ENCODE peak calls at places on chromosomes 5 and 9, in four cellular contexts. C is PC-3, E is mucosa of descending colon, Q is epithelial cell of esophagus. Z is an unnamed sample.

GRCh38 chr5:13625616-13626198 is 318.8 kb downstream of the DNAH5 start:
- DNase-seq in E (no peak), Q (no peak), C (peak; percentile 25), Z (no peak)

GRCh38 chr5:132467292-132467984 is 23.1 kb downstream of the IRF1 start:
- DNase-seq in E (no peak), Q (no peak), C (no peak), Z (peak; percentile 40)

GRCh38 chr9:137367506-137368430 is 55.2 kb downstream of the EXD3 start:
- DNase-seq in Q (no peak), E (peak; percentile 16), C (no peak), Z (no peak)

GRCh38 chr9:80899208-80899607 is 790.1 kb downstream of the TLE1 start:
- DNase-seq in C (peak; percentile 77), E (no peak), Q (no peak), Z (no peak)

GRCh38 chr5:138366556-138367382 is 14.3 kb downstream of the KDM3B start:
- DNase-seq in C (no peak), E (no peak), Q (no peak), Z (no peak)

GRCh38 chr5:122586351-122586750 is 188.5 kb upstream of the SNX2 start:
- DNase-seq in E (no peak), C (no peak), Q (no peak), Z (no peak)

GRCh38 chr5:170490381-170490780 is 13.4 kb upstream of the KCNIP1 start:
- DNase-seq in C (no peak), Q (no peak), E (no peak), Z (no peak)

GRCh38 chr9:86660146-86660545 is 287.2 kb downstream of the GAS1 start:
- DNase-seq in Q (peak; percentile 19), E (no peak), C (no peak), Z (no peak)

GRCh38 chr5:36301858-36302603 is at the start of gene RANBP3L:
- DNase-seq in E (no peak), Q (peak; percentile 50), C (peak; percentile 36), Z (no peak)

GRCh38 chr9:75950983-75951382 is 60.5 kb downstream of the PCSK5 start:
- DNase-seq in C (no peak), Q (no peak), E (no peak), Z (no peak)

GRCh38 chr5:157842185-157842584 is 16.8 kb downstream of the CLINT1 start:
- DNase-seq in Q (peak; percentile 61), E (no peak), C (no peak), Z (no peak)

GRCh38 chr9:91611582-91611981 is 187.9 kb upstream of the NFIL3 start:
- DNase-seq in C (no peak), Q (peak; percentile 9), E (no peak), Z (no peak)

GRCh38 chr5:34474573-34475021 is 181.5 kb upstream of the RAI14 start:
- DNase-seq in E (no peak), Q (peak; percentile 59), C (peak; percentile 73), Z (no peak)

GRCh38 chr9:138010274-138010800 is 132.8 kb downstream of the CACNA1B start:
- DNase-seq in E (no peak), Q (no peak), C (no peak), Z (no peak)

GRCh38 chr5:74576941-74577456 is 63.5 kb downstream of the ENC1 start:
- DNase-seq in C (no peak), Q (no peak), E (no peak), Z (no peak)

GRCh38 chr5:88886756-88887741 is 4.1 kb upstream of the MEF2C start:
- DNase-seq in Q (no peak), C (no peak), E (no peak), Z (no peak)

GRCh38 chr5:9421823-9422354 is 124.0 kb downstream of the SEMA5A start:
- DNase-seq in E (no peak), C (peak; percentile 30), Q (peak; percentile 15), Z (no peak)

GRCh38 chr9:69865986-69866385 is 45.4 kb downstream of the CFAP95 start:
- DNase-seq in E (no peak), C (no peak), Q (no peak), Z (no peak)

GRCh38 chr9:134476256-134476941 is 150.1 kb downstream of the RXRA start:
- DNase-seq in E (no peak), C (no peak), Q (no peak), Z (no peak)

GRCh38 chr5:141883184-141883947 is 5.2 kb upstream of the PCDH1 start:
- DNase-seq in E (no peak), Q (peak; percentile 48), C (peak; percentile 26), Z (peak; percentile 75)

GRCh38 chr9:7533376-7534090 is 266.0 kb downstream of the DMAC1 start:
- DNase-seq in Q (no peak), C (no peak), E (no peak), Z (no peak)

GRCh38 chr5:150101019-150101418 is 14.7 kb upstream of the CSF1R start:
- DNase-seq in E (no peak), Q (no peak), C (no peak), Z (no peak)

GRCh38 chr5:87151547-87151946 is 116.1 kb upstream of the RASA1 start:
- DNase-seq in E (no peak), C (peak; percentile 97), Q (peak; percentile 69), Z (no peak)

GRCh38 chr5:68273717-68274409 is 58.3 kb downstream of the PIK3R1 start:
- DNase-seq in E (no peak), Q (peak; percentile 56), C (no peak), Z (no peak)

GRCh38 chr5:111551120-111551519 is 38.8 kb upstream of the STARD4 start:
- DNase-seq in Q (no peak), C (no peak), E (no peak), Z (no peak)

GRCh38 chr5:8842906-8843590 is 702.8 kb downstream of the SEMA5A start:
- DNase-seq in Q (peak; percentile 35), E (no peak), C (peak; percentile 61), Z (no peak)

GRCh38 chr5:140794594-140795258 is at the start of gene PCDHA2:
- DNase-seq in E (no peak), C (no peak), Q (no peak), Z (no peak)

GRCh38 chr5:97839338-97840081 is 656.5 kb upstream of the RIOK2 start:
- DNase-seq in C (peak; percentile 83), Q (peak; percentile 20), E (no peak), Z (no peak)

GRCh38 chr5:171579849-171580505 is 160.5 kb downstream of the FGF18 start:
- DNase-seq in Q (no peak), C (no peak), E (no peak), Z (no peak)

GRCh38 chr9:21833090-21833801 is 30.8 kb downstream of the MTAP start:
- DNase-seq in E (no peak), Q (peak; percentile 97), C (no peak), Z (no peak)

DNA sequence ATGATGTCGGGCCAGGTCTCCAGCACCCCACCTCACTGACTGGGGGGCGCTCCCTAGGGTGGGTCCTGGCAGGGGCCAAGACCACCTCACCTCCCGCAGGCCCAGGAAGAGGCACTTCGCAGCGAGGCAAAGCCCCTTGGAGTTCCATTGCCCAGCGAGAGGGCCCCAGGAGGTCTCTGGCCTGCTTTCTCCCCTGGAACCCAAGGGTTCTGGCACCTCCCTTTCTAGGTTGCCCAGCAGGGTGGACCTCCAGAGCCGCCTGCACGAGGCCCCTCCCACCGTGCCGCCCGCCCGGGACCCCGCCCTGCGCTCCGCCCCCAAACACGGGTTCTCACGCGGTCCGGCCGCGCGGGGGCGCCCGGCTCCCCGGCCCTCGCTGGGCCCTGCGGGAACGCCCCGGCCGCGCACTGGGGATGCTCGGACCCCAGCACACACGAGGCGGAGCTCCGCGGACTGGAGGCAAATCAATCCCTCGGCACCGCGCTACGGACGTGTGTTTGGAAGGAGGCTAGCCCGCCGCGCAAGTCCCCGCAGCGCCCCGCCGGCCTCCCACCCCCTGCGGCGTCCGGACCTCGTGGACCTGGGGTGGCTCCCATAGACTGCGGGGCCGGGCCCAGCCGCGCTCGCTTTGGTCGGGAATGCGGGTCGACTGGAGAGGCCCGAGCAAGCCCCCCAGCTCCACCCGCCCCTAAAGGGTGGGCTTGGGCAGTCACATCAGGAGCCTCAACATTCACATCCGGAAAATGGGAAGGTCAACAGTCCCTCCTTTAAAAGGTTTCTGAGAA is 99.5 kb upstream of the LMX1B start:
- DNase-seq in E (peak; percentile 74), C (peak; percentile 30), Q (peak; percentile 46), Z (peak; percentile 85)
- H3K4me3 ChIP-seq in E (no peak overlapping the region), C (no peak overlapping the region), Q (no peak overlapping the region), Z (no peak overlapping the region)

DNA sequence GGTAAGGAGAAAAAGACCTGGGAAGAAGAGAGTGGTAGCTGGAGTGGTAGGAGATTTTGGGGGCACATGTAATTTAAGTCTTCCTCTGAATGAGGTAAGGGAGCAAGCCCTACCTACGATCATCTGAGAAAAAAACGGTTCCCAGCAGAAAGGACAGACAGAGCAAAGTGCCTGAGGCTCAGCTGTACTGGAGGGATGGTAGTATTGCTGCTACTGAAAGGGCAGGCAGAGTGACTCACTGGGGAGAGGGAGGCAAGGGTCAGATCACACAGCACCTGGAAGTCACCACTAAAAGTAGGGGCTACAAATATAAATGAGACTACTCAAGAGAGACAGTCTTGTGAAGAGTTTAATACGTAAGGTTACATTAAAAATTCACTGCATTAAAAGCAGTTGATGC is 75.9 kb downstream of the NFIB start:
- DNase-seq in C (peak; percentile 68), E (no peak), Q (peak; percentile 72), Z (no peak)
- H3K4me3 ChIP-seq in C (peak overlapping the region; percentile 40), E (no peak overlapping the region), Q (no peak overlapping the region), Z (no peak overlapping the region)

DNA sequence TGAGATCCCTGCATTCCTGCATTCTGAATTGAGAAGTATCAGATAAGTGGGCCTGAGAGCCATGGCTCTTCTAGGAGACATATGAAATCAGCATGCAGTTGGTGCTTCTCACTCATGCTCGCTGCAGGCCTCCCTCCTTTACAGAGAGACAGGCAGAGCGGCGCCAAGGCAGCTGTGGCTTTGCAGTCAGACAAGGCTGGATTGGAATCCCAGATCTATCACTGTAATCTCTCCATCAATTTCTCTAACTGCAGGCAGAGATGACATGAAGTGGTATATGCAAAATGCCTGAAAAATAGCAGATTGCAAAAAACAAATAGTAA is 25.2 kb downstream of the BOD1 start:
- DNase-seq in E (no peak), Q (no peak), C (no peak), Z (no peak)
- H3K4me3 ChIP-seq in E (no peak overlapping the region), Q (no peak overlapping the region), C (no peak overlapping the region), Z (no peak overlapping the region)

GRCh38 chr9:111902396-111903147 is 6.0 kb downstream of the UGCG start:
- DNase-seq in Q (peak; percentile 52), E (no peak), C (no peak), Z (no peak)

GRCh38 chr9:111897831-111898144 is 1.2 kb downstream of the UGCG start:
- DNase-seq in E (no peak), Q (peak; percentile 37), C (peak; percentile 13), Z (no peak)

GRCh38 chr9:111898331-111899096 is 1.9 kb downstream of the UGCG start:
- DNase-seq in E (no peak), C (peak; percentile 19), Q (no peak), Z (no peak)

GRCh38 chr9:111900934-111901612 is 4.5 kb downstream of the UGCG start:
- DNase-seq in C (no peak), E (no peak), Q (no peak), Z (no peak)

GRCh38 chr9:111900081-111900805 is 3.6 kb downstream of the UGCG start:
- DNase-seq in E (no peak), C (no peak), Q (no peak), Z (no peak)
- H3K4me3 ChIP-seq in E (no peak overlapping the region), C (peak overlapping the region; percentile 77), Q (no peak overlapping the region), Z (peak overlapping the region; percentile 98)

Z was measured in upper lobe of right lung.